ENCODE peak calls at places on chromosomes 2 and 18, in seven cellular contexts. M is activated CD4-positive, CD25-positive, alpha-beta regulatory T cell treated with anti-CD3 and anti-CD28 coated beads, Interleukin-2, amount 50 U/mL, for 72 hours; B is uterus; U is hepatocyte; W is dorsolateral prefrontal cortex; C is fibroblast of lung; N is MCF 10A. S is an unnamed sample.

GRCh38 chr18:70469916-70470315 is 181.1 kb downstream of the SOCS6 start:
- DNase-seq in N (no peak), B (no peak), W (no peak), M (no peak), C (peak), U (no peak), S (no peak)

GRCh38 chr2:195477248-195477995 is 179.6 kb upstream of the SLC39A10 start:
- DNase-seq in U (no peak), W (no peak), N (peak), B (no peak), C (peak), M (no peak), S (no peak)

GRCh38 chr18:22272242-22272641 is 102.9 kb downstream of the GATA6 start:
- DNase-seq in W (no peak), B (no peak), C (no peak), M (no peak), N (no peak), U (no peak), S (no peak)

GRCh38 chr2:27118525-27119329 is at the start of gene CGREF1:
- DNase-seq in W (no peak), C (no peak), U (peak), M (no peak), N (peak), B (no peak), S (no peak)

GRCh38 chr2:130808482-130809268 is 28.0 kb upstream of the ARHGEF4 start:
- DNase-seq in N (peak), M (no peak), U (no peak), C (peak), B (no peak), W (no peak), S (no peak)

GRCh38 chr18:24103622-24104021 is 35.2 kb upstream of the CABYR start:
- DNase-seq in C (peak), U (no peak), M (no peak), W (no peak), B (no peak), N (no peak), S (no peak)

GRCh38 chr2:75276093-75277055 is 77.1 kb upstream of the TACR1 start:
- DNase-seq in M (no peak), C (peak), N (peak), B (no peak), U (no peak), W (no peak), S (no peak)

GRCh38 chr18:12782521-12782920 is 79.7 kb downstream of the PSMG2 start:
- DNase-seq in N (no peak), U (no peak), W (no peak), M (no peak), B (no peak), C (no peak), S (no peak)

GRCh38 chr18:59381949-59382348 is 22.9 kb upstream of the LMAN1 start:
- DNase-seq in N (no peak), W (no peak), M (no peak), U (no peak), B (no peak), C (no peak), S (no peak)

GRCh38 chr2:240429341-240429871 is 6.1 kb upstream of the GPC1 start:
- DNase-seq in U (no peak), W (no peak), B (peak), M (no peak), N (no peak), C (no peak), S (no peak)

GRCh38 chr2:7704296-7704865 is 787.2 kb downstream of the RNF144A start:
- DNase-seq in N (no peak), B (no peak), M (no peak), W (no peak), C (no peak), U (no peak), S (no peak)